ENCODE peak calls at places on chromosomes 7 and 10, in eight cellular contexts. S is HepG2, X is stomach, O is breast epithelium, Q is GM12878, Z is Caco-2, C is Panc1, U is left ventricle myocardium inferior. D is an unnamed sample. For H3K27me3, the result is how much of the 10 kb centered on the place peaks cover.

GRCh38 chr7:103967401-103967800 is 22.1 kb downstream of the RELN start:
- DNase-seq in S (no peak), X (no peak), O (no peak), Q (no peak), Z (no peak), C (no peak), U (no peak), D (no peak)

GRCh38 chr7:14836571-14837189 is 65.9 kb downstream of the DGKB start:
- DNase-seq in S (no peak), X (no peak), O (no peak), Q (no peak), Z (no peak), C (peak), U (peak), D (peak)

GRCh38 chr7:149823191-149823630 is 15.0 kb upstream of the ZNF862 start:
- DNase-seq in S (no peak), X (no peak), O (no peak), Q (no peak), Z (no peak), C (no peak), U (peak), D (no peak)

GRCh38 chr7:13880789-13881188 is 108.7 kb downstream of the ETV1 start:
- DNase-seq in S (no peak), X (no peak), O (no peak), Q (no peak), Z (no peak), C (no peak), U (no peak), D (peak)

GRCh38 chr7:132106491-132106890 is 469.8 kb downstream of the PLXNA4 start:
- DNase-seq in S (no peak), X (no peak), O (no peak), Q (no peak), Z (no peak), C (no peak), U (no peak), D (no peak)

GRCh38 chr7:27198871-27199801 is 755 bp downstream of the HOXA13 start:
- DNase-seq in S (no peak), X (no peak), O (no peak), Q (no peak), Z (peak), C (no peak), U (no peak), D (no peak)

GRCh38 chr10:28676297-28676967 is 889 bp upstream of the BAMBI start:
- DNase-seq in S (no peak), X (peak), O (no peak), Q (no peak), Z (peak), C (no peak), U (peak), D (no peak)

GRCh38 chr10:125028291-125028867 is 86.5 kb downstream of the ZRANB1 start:
- DNase-seq in S (no peak), X (no peak), O (no peak), Q (no peak), Z (no peak), C (no peak), U (no peak), D (peak)

GRCh38 chr10:110724116-110724701 is 80.1 kb downstream of the RBM20 start:
- DNase-seq in S (no peak), X (no peak), O (no peak), Q (no peak), Z (no peak), C (no peak), U (no peak), D (no peak)

GRCh38 chr10:45464958-45465567 is 91.0 kb downstream of the ALOX5 start:
- DNase-seq in S (peak), X (peak), O (no peak), Q (peak), Z (peak), C (peak), U (peak), D (peak)

GRCh38 chr7:13912740-13913320 is 76.6 kb downstream of the ETV1 start:
- DNase-seq in S (no peak), X (no peak), O (no peak), Q (no peak), Z (no peak), C (no peak), U (no peak), D (no peak)

DNA sequence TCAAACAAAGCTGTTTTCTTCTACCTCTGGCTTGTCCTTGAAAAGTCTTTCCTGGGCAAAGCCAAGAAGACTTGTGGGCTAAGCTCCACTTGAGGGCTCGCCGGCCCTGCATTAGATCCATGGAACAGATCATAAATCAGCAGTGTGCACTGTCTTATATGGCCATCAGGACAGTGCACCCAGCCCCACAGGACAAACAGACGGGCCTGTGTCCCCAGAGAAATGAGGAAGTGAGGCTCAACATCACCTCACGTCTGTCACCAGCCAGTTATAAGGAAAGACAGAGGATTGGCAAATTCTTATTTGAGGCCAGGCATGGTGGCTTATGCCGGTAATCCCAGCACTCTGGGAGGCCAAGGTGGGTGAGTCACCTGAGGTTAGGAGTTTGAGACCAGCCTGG is 12.3 kb upstream of the IFT22 start:
- DNase-seq in S (no peak), X (no peak), O (no peak), Q (no peak), Z (no peak), C (no peak), U (no peak), D (no peak)
- H3K27me3 ChIP-seq in S (under half), X (under half), O (under half), Q (under half), Z (under half), C (under half), U (under half), D (under half)

GRCh38 chr10:128047337-128047736 is 78.9 kb downstream of the MKI67 start:
- DNase-seq in S (no peak), X (peak), O (peak), Q (peak), Z (no peak), C (no peak), U (peak), D (peak)

GRCh38 chr10:128049226-128050010 is 76.8 kb downstream of the MKI67 start:
- DNase-seq in S (no peak), X (no peak), O (no peak), Q (no peak), Z (no peak), C (no peak), U (no peak), D (no peak)

GRCh38 chr10:128046156-128046933 is 79.9 kb downstream of the MKI67 start:
- DNase-seq in S (no peak), X (no peak), O (no peak), Q (no peak), Z (no peak), C (no peak), U (no peak), D (no peak)

GRCh38 chr10:128046934-128047251 is 79.3 kb downstream of the MKI67 start:
- DNase-seq in S (no peak), X (no peak), O (no peak), Q (no peak), Z (no peak), C (no peak), U (no peak), D (no peak)

GRCh38 chr10:128047991-128048826 is 78.0 kb downstream of the MKI67 start:
- DNase-seq in S (peak), X (no peak), O (no peak), Q (no peak), Z (no peak), C (no peak), U (no peak), D (peak)
- H3K4me3 ChIP-seq in S (no peak), X (peak), O (peak), Q (peak), Z (no peak), C (no peak), U (peak), D (peak)

GRCh38 chr7:1384113-1384415 is 75.2 kb downstream of the MICALL2 start:
- DNase-seq in S (no peak), X (no peak), O (no peak), Q (no peak), Z (no peak), C (no peak), U (no peak), D (no peak)

GRCh38 chr7:1386623-1387220 is 72.5 kb downstream of the MICALL2 start:
- DNase-seq in S (no peak), X (no peak), O (no peak), Q (no peak), Z (no peak), C (no peak), U (no peak), D (no peak)

GRCh38 chr7:1385086-1385808 is 74.0 kb downstream of the MICALL2 start:
- DNase-seq in S (no peak), X (no peak), O (no peak), Q (no peak), Z (no peak), C (no peak), U (no peak), D (no peak)

GRCh38 chr7:1387261-1387660 is 72.0 kb downstream of the MICALL2 start:
- DNase-seq in S (no peak), X (no peak), O (no peak), Q (no peak), Z (no peak), C (no peak), U (no peak), D (no peak)

DNA sequence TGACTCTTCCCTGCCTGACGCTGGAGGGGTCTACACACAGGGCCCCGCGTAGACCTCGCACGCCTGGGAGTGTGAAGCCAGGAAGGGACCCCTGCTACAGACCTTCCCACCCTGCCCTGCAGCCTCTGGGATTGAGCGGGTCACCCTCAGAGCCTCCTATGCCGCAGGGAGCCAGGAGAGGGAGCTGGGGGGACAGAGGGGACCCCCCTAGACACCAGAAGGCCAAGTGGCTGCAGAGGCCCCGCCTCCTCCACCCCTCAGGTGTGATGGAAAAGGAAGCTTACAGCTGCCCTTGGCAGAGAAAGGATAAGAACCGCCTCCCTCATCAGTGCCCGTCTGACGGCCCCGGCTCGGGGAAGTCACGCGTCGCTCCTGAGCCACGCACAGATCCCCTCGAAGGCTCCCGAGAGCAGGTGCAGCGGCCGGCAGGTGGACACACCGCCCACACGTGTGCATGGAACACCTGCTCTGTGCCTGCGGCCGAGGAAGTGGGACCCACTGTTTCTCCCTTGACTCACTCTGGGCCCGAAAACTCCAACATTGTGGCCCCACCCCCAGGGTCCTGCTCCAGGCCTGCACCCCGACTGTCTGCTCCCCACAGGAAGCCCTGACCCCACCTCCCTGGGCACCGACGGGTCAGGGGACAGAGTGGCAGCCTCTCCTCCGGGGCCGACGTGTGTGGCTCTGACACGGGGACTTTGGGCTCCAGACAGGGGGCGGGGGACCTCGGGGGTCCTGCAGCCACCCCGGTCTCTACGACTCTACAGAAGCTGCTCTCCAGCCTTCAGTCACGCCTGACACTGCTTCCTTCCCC is 73.3 kb downstream of the MICALL2 start:
- DNase-seq in S (no peak), X (no peak), O (no peak), Q (no peak), Z (no peak), C (no peak), U (no peak), D (no peak)
- TF ChIP-seq CTCF in S (no peak), X (no peak), O (no peak), Q (no peak), Z (no peak), C (no peak), U (no peak), D (no peak)

GRCh38 chr7:155516466-155516865 is 29.9 kb downstream of the CNPY1 start:
- DNase-seq in S (no peak), X (no peak), O (no peak), Q (no peak), Z (no peak), C (no peak), U (no peak), D (no peak)
- H3K27me3 ChIP-seq in S (half or more), X (under half), O (under half), Q (under half), Z (under half), C (under half), U (half or more), D (under half)

GRCh38 chr7:116673504-116673865 is 1.5 kb downstream of the MET start:
- DNase-seq in S (no peak), X (no peak), O (no peak), Q (no peak), Z (no peak), C (no peak), U (no peak), D (no peak)
- H3K4me3 ChIP-seq in S (peak), X (peak), O (peak), Q (no peak), Z (peak), C (peak), U (peak), D (peak)

D was measured in bronchial epithelial cell.